ENCODE peak calls at places on chromosome X, in four cellular contexts. G is GM10248, Y is GM12864, S is GM20000. E is an unnamed sample.

GRCh38 chrX:46910415-46910814 is 1.8 kb upstream of the JADE3 start:
- DNase-seq in S (no peak), Y (no peak), G (no peak), E (no peak)

GRCh38 chrX:56385336-56385735 is 153.2 kb downstream of the KLF8 start:
- DNase-seq in S (no peak), Y (no peak), G (no peak), E (no peak)

GRCh38 chrX:154730271-154730883 is 20.5 kb downstream of the GAB3 start:
- DNase-seq in S (no peak), G (no peak), Y (no peak), E (peak)

GRCh38 chrX:101409043-101409442 is 1.0 kb downstream of the HNRNPH2 start:
- DNase-seq in G (no peak), Y (no peak), S (no peak), E (peak)

GRCh38 chrX:13658602-13659001 is 5.7 kb downstream of the TCEANC start:
- DNase-seq in S (peak), G (peak), Y (peak), E (peak)

GRCh38 chrX:78019586-78020483 is 50.4 kb upstream of the PGAM4 start:
- DNase-seq in S (no peak), G (no peak), Y (no peak), E (no peak)

GRCh38 chrX:130801901-130802300 is 101.1 kb downstream of the ENOX2 start:
- DNase-seq in S (no peak), G (no peak), Y (no peak), E (peak)

GRCh38 chrX:12992544-12993118 is 17.7 kb downstream of the TMSB4X start:
- DNase-seq in Y (no peak), S (no peak), G (no peak), E (no peak)

GRCh38 chrX:70960728-70961127 is 29.8 kb upstream of the SLC7A3 start:
- DNase-seq in S (no peak), G (no peak), Y (no peak), E (peak)
- TF ChIP-seq CTCF in S (no peak), G (peak), Y (no peak), E (no peak)

GRCh38 chrX:7047951-7048350 is 99.6 kb upstream of the STS start:
- DNase-seq in Y (no peak), S (no peak), G (no peak), E (no peak)

DNA sequence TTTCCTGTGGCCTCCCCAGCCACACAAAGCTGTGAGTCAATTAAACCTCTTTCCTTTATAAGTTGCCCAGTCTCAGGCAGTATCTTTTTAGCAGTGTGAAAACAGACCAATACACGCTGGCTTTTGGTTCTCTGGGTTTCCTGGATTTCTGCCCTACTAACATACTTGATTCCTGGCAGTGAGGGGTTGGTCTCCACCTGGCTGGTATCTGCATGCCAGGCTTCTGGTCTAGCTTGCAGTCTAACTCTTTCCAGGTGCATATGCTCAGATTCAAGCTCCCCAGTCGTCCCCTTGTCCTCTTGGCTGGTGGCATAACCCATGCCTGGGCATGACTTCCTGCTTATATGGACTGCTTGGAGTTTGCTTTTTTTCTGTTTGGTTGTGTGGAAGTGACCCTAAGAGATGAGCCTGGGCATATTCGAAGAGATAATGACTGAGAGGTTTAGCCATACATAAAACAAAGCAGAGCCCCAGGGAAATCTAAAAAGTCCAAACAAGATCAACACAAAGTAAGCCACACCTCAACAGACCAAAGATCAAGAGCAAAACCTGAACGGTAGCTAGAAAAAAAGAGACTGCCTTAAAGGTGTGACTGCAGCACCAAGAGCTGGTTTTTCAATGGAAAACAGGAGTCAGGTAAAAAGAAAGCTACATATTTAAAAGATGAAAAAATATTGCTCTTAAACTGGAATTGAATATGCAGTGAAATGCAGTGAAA is 102.1 kb upstream of the STS start:
- DNase-seq in S (no peak), Y (no peak), G (no peak), E (no peak)
- TF ChIP-seq CTCF in S (no peak), Y (no peak), G (no peak), E (no peak)

GRCh38 chrX:74180716-74181115 is 123.3 kb upstream of the ZCCHC13 start:
- DNase-seq in Y (no peak), S (no peak), G (no peak), E (no peak)
- TF ChIP-seq CTCF in Y (no peak), S (no peak), G (no peak), E (no peak)

DNA sequence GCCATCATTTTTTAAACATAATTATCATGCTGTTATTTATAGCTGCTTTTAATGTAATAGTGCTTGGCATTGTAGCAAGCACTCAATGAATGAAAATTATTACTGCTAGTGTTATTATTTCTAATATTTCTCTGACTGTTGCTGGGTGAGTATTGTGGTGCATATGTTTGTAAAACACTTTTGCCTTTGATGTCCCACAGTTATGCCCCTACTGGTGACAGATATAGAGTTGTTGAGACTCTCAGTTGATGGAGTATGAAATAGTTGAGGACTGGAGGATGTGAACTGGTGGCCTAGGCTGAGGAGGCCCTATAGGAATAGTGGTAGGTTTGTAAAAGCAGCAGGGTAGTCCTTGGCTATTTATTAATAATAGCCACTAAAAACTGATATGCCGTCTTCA is 9.6 kb downstream of the INTS6L start:
- DNase-seq in S (no peak), G (no peak), Y (no peak), E (no peak)
- TF ChIP-seq CTCF in S (no peak), G (no peak), Y (no peak), E (no peak)

GRCh38 chrX:11759461-11760311 is 1.6 kb downstream of the MSL3 start:
- DNase-seq in Y (peak), S (peak), G (peak), E (peak)
- TF ChIP-seq CTCF in Y (no peak), S (no peak), G (no peak), E (no peak)

DNA sequence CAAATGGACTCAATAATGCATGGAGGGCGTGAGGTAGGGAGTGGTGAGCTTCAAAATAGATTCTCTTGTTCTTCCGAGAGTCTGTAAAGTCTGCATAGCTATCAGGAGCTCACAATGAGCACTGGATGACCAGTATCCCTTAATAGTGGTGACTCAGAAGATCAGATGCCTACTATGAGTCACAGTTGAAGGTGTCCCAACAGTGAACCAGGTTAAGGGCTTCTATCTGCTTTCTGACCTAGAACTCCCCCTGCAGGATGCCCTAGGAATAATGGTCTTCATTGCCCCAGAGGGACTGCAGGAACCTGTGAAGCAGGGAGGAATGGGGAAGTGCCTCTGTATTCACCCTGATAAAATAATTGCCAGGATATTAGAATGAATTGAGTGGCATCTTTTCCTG is 22.1 kb downstream of the DGKK start:
- DNase-seq in Y (peak), G (no peak), S (no peak), E (no peak)
- TF ChIP-seq CTCF in Y (peak), G (no peak), S (no peak), E (peak)

GRCh38 chrX:132071260-132071659 is 48.2 kb downstream of the STK26 start:
- DNase-seq in S (no peak), Y (no peak), G (no peak), E (peak)
- TF ChIP-seq CTCF in S (no peak), Y (peak), G (no peak), E (peak)

DNA sequence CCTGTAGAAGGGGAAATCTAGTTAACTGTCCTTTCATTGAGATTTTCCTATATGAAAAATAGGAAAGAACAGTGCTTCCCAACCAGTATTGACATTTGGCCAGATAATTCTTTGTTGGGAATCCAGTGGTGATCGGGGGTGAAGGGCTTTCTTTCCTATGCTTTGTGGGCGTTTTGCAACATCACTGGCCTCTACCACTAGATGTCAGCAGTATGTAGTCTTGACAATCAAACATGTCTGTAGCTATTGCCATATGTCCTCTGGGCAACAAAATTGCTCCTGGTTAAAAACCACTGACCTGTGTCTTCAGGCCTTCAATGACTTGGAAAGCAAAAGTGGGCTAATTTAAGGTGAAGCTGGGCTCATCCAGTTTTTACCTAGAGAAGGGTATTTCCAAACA is 658.5 kb downstream of the DACH2 start:
- DNase-seq in Y (no peak), S (peak), G (peak), E (no peak)
- TF ChIP-seq CTCF in Y (peak), S (no peak), G (peak), E (peak)

E was measured in fibroblast of the aortic adventitia.